ENCODE peak calls at places on chromosomes 3 and 15, in four cellular contexts. I, O, B and P are unnamed samples.

GRCh38 chr3:126956361-126956760 is 26.6 kb upstream of the PLXNA1 start:
- DNase-seq in I (no peak), B (peak; percentile 67), O (no peak), P (no peak)

GRCh38 chr15:32866486-32867312 is 148.9 kb downstream of the GREM1 start:
- DNase-seq in O (no peak), B (no peak), I (no peak), P (no peak)

GRCh38 chr15:94855018-94855408 is 623.7 kb downstream of the MCTP2 start:
- DNase-seq in B (no peak), O (no peak), I (no peak), P (no peak)

GRCh38 chr15:71443538-71443937 is 328.3 kb downstream of the THSD4 start:
- DNase-seq in O (no peak), I (peak; percentile 2), B (no peak), P (peak; percentile 4)

GRCh38 chr3:155553800-155554199 is 191.1 kb downstream of the PLCH1 start:
- DNase-seq in O (no peak), I (no peak), B (no peak), P (no peak)

GRCh38 chr3:194323785-194324735 is 27.1 kb downstream of the CPN2 start:
- DNase-seq in B (no peak), I (peak; percentile 23), O (peak; percentile 93), P (peak; percentile 28)

GRCh38 chr3:30161370-30161769 is 445.0 kb upstream of the TGFBR2 start:
- DNase-seq in O (no peak), I (no peak), B (no peak), P (no peak)

GRCh38 chr15:46344115-46344749 is 709.4 kb downstream of the SQOR start:
- DNase-seq in B (no peak), I (no peak), O (no peak), P (no peak)

GRCh38 chr3:133452603-133453313 is 52.9 kb downstream of the BFSP2 start:
- DNase-seq in O (no peak), B (no peak), I (no peak), P (no peak)

GRCh38 chr15:48802867-48803266 is 8.0 kb downstream of the CEP152 start:
- DNase-seq in B (no peak), I (no peak), O (no peak), P (no peak)

GRCh38 chr3:72186485-72186864 is 401.5 kb upstream of the PROK2 start:
- DNase-seq in I (no peak), B (no peak), O (no peak), P (no peak)

GRCh38 chr3:100455841-100456550 is 36.4 kb upstream of the TMEM45A start:
- DNase-seq in I (no peak), B (no peak), O (peak; percentile 39), P (no peak)

GRCh38 chr3:108126348-108126747 is 35.5 kb upstream of the CD47 start:
- DNase-seq in O (no peak), B (no peak), I (no peak), P (no peak)

GRCh38 chr3:151230644-151231043 is 27.6 kb upstream of the GPR171 start:
- DNase-seq in I (no peak), O (no peak), B (no peak), P (no peak)

GRCh38 chr3:33773627-33774026 is 24.8 kb upstream of the PDCD6IP start:
- DNase-seq in O (no peak), B (no peak), I (no peak), P (no peak)

GRCh38 chr3:59809016-59809415 is 759.2 kb upstream of the CFAP20DC start:
- DNase-seq in B (no peak), I (no peak), O (no peak), P (no peak)

GRCh38 chr15:62457100-62457499 is 292.0 kb upstream of the C2CD4B start:
- DNase-seq in I (no peak), B (no peak), O (no peak), P (no peak)

GRCh38 chr3:132966374-132966773 is 71.8 kb upstream of the TMEM108 start:
- DNase-seq in B (no peak), O (no peak), I (no peak), P (no peak)

GRCh38 chr15:90463381-90463780 is 66.3 kb upstream of the CRTC3 start:
- DNase-seq in I (no peak), O (no peak), B (no peak), P (no peak)

GRCh38 chr3:94311651-94312050 is 248.8 kb downstream of the NSUN3 start:
- DNase-seq in I (no peak), B (no peak), O (no peak), P (no peak)

GRCh38 chr15:51907136-51907862 is 64.3 kb downstream of the LEO1 start:
- DNase-seq in O (no peak), B (no peak), I (no peak), P (no peak)

GRCh38 chr3:133675631-133676335 is 14.0 kb upstream of the TOPBP1 start:
- DNase-seq in I (no peak), O (no peak), B (no peak), P (no peak)

GRCh38 chr3:88059380-88060160 is 515 bp downstream of the ZNF654 start:
- DNase-seq in O (peak; percentile 91), I (no peak), B (peak; percentile 82), P (no peak)

GRCh38 chr3:135781026-135781815 is 184.3 kb upstream of the PPP2R3A start:
- DNase-seq in B (no peak), O (no peak), I (no peak), P (no peak)

GRCh38 chr3:195172896-195173295 is 98.1 kb downstream of the XXYLT1 start:
- DNase-seq in B (no peak), O (no peak), I (no peak), P (no peak)

GRCh38 chr3:138089091-138089490 is 26.3 kb downstream of the DZIP1L start:
- DNase-seq in I (no peak), O (no peak), B (no peak), P (no peak)

GRCh38 chr3:107241217-107241616 is 136.0 kb upstream of the CCDC54 start:
- DNase-seq in I (no peak), B (peak; percentile 71), O (no peak), P (no peak)

GRCh38 chr15:62770752-62771151 is 271.8 kb upstream of the TPM1 start:
- DNase-seq in O (no peak), B (no peak), I (no peak), P (no peak)

GRCh38 chr3:152196782-152197181 is 71.9 kb upstream of the MBNL1 start:
- DNase-seq in O (no peak), B (no peak), I (no peak), P (no peak)

GRCh38 chr3:86173401-86173800 is 817.5 kb downstream of the VGLL3 start:
- DNase-seq in O (no peak), B (no peak), I (no peak), P (no peak)

GRCh38 chr15:59456114-59456513 is 18.1 kb downstream of the FAM81A start:
- DNase-seq in I (no peak), O (no peak), B (no peak), P (no peak)

GRCh38 chr15:26126070-26126469 is 262.9 kb upstream of the ATP10A start:
- DNase-seq in I (no peak), O (peak; percentile 91), B (no peak), P (no peak)

GRCh38 chr3:36894924-36895323 is 49.9 kb downstream of the TRANK1 start:
- DNase-seq in I (no peak), B (no peak), O (no peak), P (no peak)
- H3K27ac ChIP-seq in I (peak overlapping the region; percentile 17), B (peak overlapping the region; percentile 81), O (no peak overlapping the region), P (no peak overlapping the region)

DNA sequence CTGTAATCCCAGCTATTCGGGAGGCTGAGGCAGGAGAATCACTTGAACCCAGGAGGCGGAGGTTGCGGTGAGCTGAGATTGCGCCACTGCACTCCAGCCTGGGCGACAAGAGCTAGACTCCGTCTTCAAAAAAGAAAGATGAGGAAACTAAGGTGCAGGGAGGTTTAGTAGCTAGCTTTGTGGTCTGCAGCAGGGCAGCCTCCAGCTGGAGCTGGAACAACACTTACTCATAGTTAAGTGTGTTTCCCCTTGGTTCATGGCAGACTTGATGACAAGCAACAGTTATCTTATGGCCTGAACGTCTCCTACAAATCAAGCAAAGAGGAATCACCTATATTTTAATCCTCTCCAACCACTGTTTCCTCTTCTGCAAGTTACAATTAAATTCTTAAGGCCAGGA is 12.6 kb downstream of the KAT2B start:
- DNase-seq in B (no peak), O (no peak), I (no peak), P (no peak)
- H3K27ac ChIP-seq in B (peak overlapping the region; percentile 8), O (no peak overlapping the region), I (no peak overlapping the region), P (no peak overlapping the region)

DNA sequence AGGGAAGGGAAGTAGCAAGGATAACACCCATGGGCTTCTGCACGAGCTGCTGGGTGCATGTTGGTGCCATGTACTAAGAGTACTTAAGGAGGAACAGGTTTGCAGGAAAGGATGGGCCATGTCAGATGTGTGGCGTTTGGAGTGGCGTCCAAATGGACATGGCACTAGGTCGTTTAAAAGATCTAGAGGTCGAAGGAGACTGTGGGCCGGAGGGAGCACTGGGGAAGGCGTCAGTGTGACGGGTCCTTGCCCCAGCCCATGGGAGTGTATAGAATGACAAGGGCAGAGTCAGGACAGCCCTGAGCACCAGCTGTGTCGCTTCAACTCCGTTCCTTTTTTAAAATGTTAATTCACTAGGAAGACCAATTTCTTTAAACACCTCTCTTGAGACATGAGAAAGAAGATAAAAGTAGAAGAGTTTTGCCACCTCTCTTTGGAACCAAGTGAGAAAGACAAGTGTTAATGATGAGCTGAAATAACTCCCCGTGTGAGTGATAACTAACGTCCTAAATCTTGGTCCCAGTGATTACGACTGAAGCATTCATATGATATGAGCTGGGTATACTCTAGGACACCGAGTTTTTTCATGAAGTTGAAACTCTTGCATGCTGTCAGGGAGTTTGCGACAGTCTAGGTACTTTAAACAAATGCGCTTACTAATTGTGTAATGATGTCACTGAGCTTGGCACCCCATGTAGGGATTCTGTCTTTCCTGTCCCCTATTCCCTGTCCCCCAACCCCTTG is 23.8 kb downstream of the LYSMD4 start:
- DNase-seq in I (no peak), B (no peak), O (no peak), P (no peak)
- H3K27ac ChIP-seq in I (no peak overlapping the region), B (no peak overlapping the region), O (peak overlapping the region; percentile 62), P (no peak overlapping the region)

DNA sequence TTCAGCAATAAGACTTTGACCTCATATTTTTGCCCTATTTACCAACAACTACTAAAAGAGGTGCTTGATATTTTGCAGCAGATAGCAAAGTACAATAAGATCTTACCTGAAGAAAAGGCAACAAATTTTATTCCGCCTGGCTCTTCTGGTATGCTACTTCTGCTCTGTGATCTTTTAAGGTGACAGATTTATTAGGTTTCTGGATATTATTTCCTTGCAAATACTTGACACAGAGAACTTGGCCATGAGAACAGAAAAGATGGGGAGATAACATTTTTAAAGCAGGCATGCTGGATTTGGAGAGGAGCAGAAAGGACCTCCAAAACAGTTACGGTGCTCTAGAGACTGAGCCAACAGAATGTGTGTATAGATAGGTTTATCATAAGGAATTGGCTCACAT is 86.7 kb upstream of the RNF7 start:
- DNase-seq in O (no peak), B (no peak), I (no peak), P (no peak)
- H3K27ac ChIP-seq in O (no peak overlapping the region), B (no peak overlapping the region), I (no peak overlapping the region), P (no peak overlapping the region)